ENCODE peak calls at places on chromosomes 13 and 19, in six cellular contexts. One of them, this sample, is unnamed. For H3K4me1, the result is how much of the 10 kb centered on the place peaks cover.

GRCh38 chr19:47209323-47210179 is 21.4 kb downstream of the BBC3 start:
- DNase-seq in tibial artery: no peak
- DNase-seq in small intestine: no peak
- DNase-seq in endodermal cell: no peak
- DNase-seq in effector memory CD4-positive, alpha-beta T cell: no peak
- DNase-seq in pancreas: no peak
- DNase-seq in this sample: no peak

GRCh38 chr13:59038824-59039223 is 1124.9 kb downstream of the DIAPH3 start:
- DNase-seq in effector memory CD4-positive, alpha-beta T cell: no peak
- DNase-seq in pancreas: no peak
- DNase-seq in tibial artery: no peak
- DNase-seq in endodermal cell: no peak
- DNase-seq in small intestine: no peak
- DNase-seq in this sample: no peak

GRCh38 chr13:33185853-33186252 is 99.7 kb downstream of the STARD13 start:
- DNase-seq in endodermal cell: peak
- DNase-seq in pancreas: no peak
- DNase-seq in effector memory CD4-positive, alpha-beta T cell: no peak
- DNase-seq in small intestine: no peak
- DNase-seq in tibial artery: no peak
- DNase-seq in this sample: no peak

GRCh38 chr19:33690461-33691427 is 69.0 kb downstream of the CHST8 start:
- DNase-seq in endodermal cell: peak
- DNase-seq in small intestine: no peak
- DNase-seq in pancreas: no peak
- DNase-seq in effector memory CD4-positive, alpha-beta T cell: no peak
- DNase-seq in tibial artery: no peak
- DNase-seq in this sample: no peak

GRCh38 chr19:11345122-11345752 is 831 bp downstream of the TMEM205 start:
- DNase-seq in tibial artery: no peak
- DNase-seq in pancreas: no peak
- DNase-seq in small intestine: peak
- DNase-seq in effector memory CD4-positive, alpha-beta T cell: no peak
- DNase-seq in endodermal cell: no peak
- DNase-seq in this sample: no peak

GRCh38 chr13:46817838-46818476 is 21.0 kb upstream of the ESD start:
- DNase-seq in endodermal cell: no peak
- DNase-seq in tibial artery: no peak
- DNase-seq in small intestine: no peak
- DNase-seq in effector memory CD4-positive, alpha-beta T cell: no peak
- DNase-seq in pancreas: no peak
- DNase-seq in this sample: no peak

GRCh38 chr13:71089105-71089504 is 777.9 kb downstream of the DACH1 start:
- DNase-seq in pancreas: no peak
- DNase-seq in endodermal cell: no peak
- DNase-seq in tibial artery: no peak
- DNase-seq in small intestine: no peak
- DNase-seq in effector memory CD4-positive, alpha-beta T cell: no peak
- DNase-seq in this sample: no peak

GRCh38 chr13:102651892-102652291 is 43.0 kb downstream of the METTL21C start:
- DNase-seq in tibial artery: peak
- DNase-seq in endodermal cell: no peak
- DNase-seq in effector memory CD4-positive, alpha-beta T cell: no peak
- DNase-seq in small intestine: no peak
- DNase-seq in pancreas: no peak
- DNase-seq in this sample: no peak

GRCh38 chr13:45873491-45874360 is 22.2 kb upstream of the SIAH3 start:
- DNase-seq in pancreas: no peak
- DNase-seq in tibial artery: no peak
- DNase-seq in small intestine: no peak
- DNase-seq in effector memory CD4-positive, alpha-beta T cell: no peak
- DNase-seq in endodermal cell: peak
- DNase-seq in this sample: no peak

GRCh38 chr13:88051746-88052482 is 380.7 kb downstream of the SLITRK5 start:
- DNase-seq in tibial artery: no peak
- DNase-seq in small intestine: no peak
- DNase-seq in pancreas: no peak
- DNase-seq in effector memory CD4-positive, alpha-beta T cell: no peak
- DNase-seq in endodermal cell: peak
- DNase-seq in this sample: no peak

GRCh38 chr13:99967884-99968520 is 3.6 kb downstream of the ZIC5 start:
- DNase-seq in small intestine: no peak
- DNase-seq in tibial artery: no peak
- DNase-seq in endodermal cell: peak
- DNase-seq in pancreas: no peak
- DNase-seq in effector memory CD4-positive, alpha-beta T cell: no peak
- DNase-seq in this sample: no peak

GRCh38 chr13:95341441-95341840 is 40.2 kb upstream of the ABCC4 start:
- DNase-seq in small intestine: no peak
- DNase-seq in effector memory CD4-positive, alpha-beta T cell: no peak
- DNase-seq in pancreas: no peak
- DNase-seq in endodermal cell: no peak
- DNase-seq in tibial artery: no peak
- DNase-seq in this sample: no peak

GRCh38 chr13:111872475-111873150 is 194.3 kb upstream of the SOX1 start:
- DNase-seq in effector memory CD4-positive, alpha-beta T cell: no peak
- DNase-seq in tibial artery: no peak
- DNase-seq in small intestine: no peak
- DNase-seq in endodermal cell: no peak
- DNase-seq in pancreas: no peak
- DNase-seq in this sample: no peak

GRCh38 chr13:53501387-53501786 is 472.8 kb downstream of the OLFM4 start:
- DNase-seq in small intestine: no peak
- DNase-seq in tibial artery: no peak
- DNase-seq in effector memory CD4-positive, alpha-beta T cell: no peak
- DNase-seq in endodermal cell: no peak
- DNase-seq in pancreas: no peak
- DNase-seq in this sample: no peak

GRCh38 chr13:46354143-46355087 is 32.6 kb downstream of the RUBCNL start:
- DNase-seq in endodermal cell: no peak
- DNase-seq in pancreas: no peak
- DNase-seq in effector memory CD4-positive, alpha-beta T cell: no peak
- DNase-seq in small intestine: no peak
- DNase-seq in tibial artery: no peak
- DNase-seq in this sample: peak

GRCh38 chr13:93304868-93305613 is 78.4 kb downstream of the GPC6 start:
- DNase-seq in effector memory CD4-positive, alpha-beta T cell: no peak
- DNase-seq in small intestine: no peak
- DNase-seq in tibial artery: no peak
- DNase-seq in pancreas: no peak
- DNase-seq in endodermal cell: peak
- DNase-seq in this sample: no peak

GRCh38 chr13:104024416-104025170 is 958.4 kb upstream of the SLC10A2 start:
- DNase-seq in pancreas: no peak
- DNase-seq in effector memory CD4-positive, alpha-beta T cell: no peak
- DNase-seq in tibial artery: no peak
- DNase-seq in endodermal cell: no peak
- DNase-seq in small intestine: no peak
- DNase-seq in this sample: no peak

GRCh38 chr13:108508263-108508662 is 121.1 kb upstream of the MYO16 start:
- DNase-seq in pancreas: no peak
- DNase-seq in tibial artery: no peak
- DNase-seq in effector memory CD4-positive, alpha-beta T cell: no peak
- DNase-seq in small intestine: peak
- DNase-seq in endodermal cell: peak
- DNase-seq in this sample: no peak

GRCh38 chr13:77031869-77032268 is 4.9 kb upstream of the FBXL3 start:
- DNase-seq in effector memory CD4-positive, alpha-beta T cell: no peak
- DNase-seq in pancreas: no peak
- DNase-seq in small intestine: no peak
- DNase-seq in tibial artery: no peak
- DNase-seq in endodermal cell: no peak
- DNase-seq in this sample: no peak

GRCh38 chr19:19657397-19657783 is 6.1 kb downstream of the ATP13A1 start:
- DNase-seq in small intestine: no peak
- DNase-seq in effector memory CD4-positive, alpha-beta T cell: no peak
- DNase-seq in tibial artery: no peak
- DNase-seq in endodermal cell: no peak
- DNase-seq in pancreas: no peak
- DNase-seq in this sample: no peak
- H3K4me1 ChIP-seq in small intestine: under half
- H3K4me1 ChIP-seq in effector memory CD4-positive, alpha-beta T cell: under half
- H3K4me1 ChIP-seq in tibial artery: under half
- H3K4me1 ChIP-seq in endodermal cell: under half
- H3K4me1 ChIP-seq in pancreas: under half
- H3K4me1 ChIP-seq in this sample: under half

DNA sequence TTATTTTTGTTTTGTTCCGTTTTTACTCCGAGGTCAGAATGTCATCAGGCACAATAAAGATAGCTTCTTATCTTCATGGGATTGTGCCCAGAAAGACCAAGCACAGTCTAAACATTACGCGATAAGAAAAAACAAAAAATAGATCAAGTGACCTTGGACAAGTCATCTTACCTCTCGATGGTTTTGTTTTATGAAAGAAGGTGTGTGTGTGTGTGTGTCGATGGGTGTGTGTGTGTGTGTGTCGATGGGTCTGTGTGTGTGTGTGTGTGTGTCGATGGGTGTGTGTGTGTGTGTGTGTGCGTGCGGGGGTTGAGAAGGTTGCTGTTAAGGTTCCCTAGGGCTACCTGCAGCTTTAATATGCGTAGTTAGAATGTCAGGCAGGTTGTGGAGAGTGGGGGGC is 616 bp upstream of the ATP8A2 start:
- DNase-seq in endodermal cell: no peak
- DNase-seq in effector memory CD4-positive, alpha-beta T cell: no peak
- DNase-seq in tibial artery: no peak
- DNase-seq in pancreas: no peak
- DNase-seq in small intestine: no peak
- DNase-seq in this sample: no peak
- H3K4me1 ChIP-seq in endodermal cell: under half
- H3K4me1 ChIP-seq in effector memory CD4-positive, alpha-beta T cell: under half
- H3K4me1 ChIP-seq in tibial artery: under half
- H3K4me1 ChIP-seq in pancreas: under half
- H3K4me1 ChIP-seq in small intestine: under half
- H3K4me1 ChIP-seq in this sample: under half

DNA sequence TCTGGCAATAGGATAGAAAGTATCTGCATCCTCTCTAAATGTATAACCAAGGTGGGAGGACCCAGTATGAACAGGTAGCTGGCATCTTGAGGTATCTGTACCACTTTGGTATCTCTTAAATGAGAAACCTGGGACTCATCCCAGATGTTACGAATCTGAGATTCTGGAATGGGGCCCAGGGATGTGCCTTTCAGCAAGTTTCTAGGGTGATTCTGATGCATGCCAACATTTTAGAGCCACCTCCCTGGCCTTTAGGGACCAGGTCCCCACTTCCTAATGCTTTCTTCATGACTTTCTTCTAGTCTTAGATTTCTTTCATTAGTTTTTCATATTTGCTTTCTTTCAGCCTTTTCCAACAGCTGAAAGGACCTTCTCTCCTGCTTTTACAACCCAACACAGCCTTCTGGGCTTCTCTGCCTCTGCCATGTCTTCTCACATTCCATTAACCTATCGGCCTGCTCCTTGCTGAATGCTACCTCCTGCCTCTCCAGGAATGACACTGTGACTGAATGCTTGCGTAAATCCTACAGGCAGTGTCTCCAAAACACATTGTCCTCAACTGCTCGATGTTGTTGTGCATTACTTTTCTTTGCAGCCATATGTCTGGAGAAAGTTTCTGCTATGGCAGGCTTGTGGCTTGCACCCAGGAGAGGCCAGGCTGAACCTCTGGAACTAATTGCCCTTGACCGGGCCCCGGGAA is 284.0 kb downstream of the DNAJC15 start:
- DNase-seq in effector memory CD4-positive, alpha-beta T cell: no peak
- DNase-seq in tibial artery: no peak
- DNase-seq in endodermal cell: no peak
- DNase-seq in small intestine: no peak
- DNase-seq in pancreas: no peak
- DNase-seq in this sample: no peak
- H3K4me1 ChIP-seq in effector memory CD4-positive, alpha-beta T cell: under half
- H3K4me1 ChIP-seq in tibial artery: under half
- H3K4me1 ChIP-seq in endodermal cell: under half
- H3K4me1 ChIP-seq in small intestine: under half
- H3K4me1 ChIP-seq in pancreas: under half
- H3K4me1 ChIP-seq in this sample: under half

DNA sequence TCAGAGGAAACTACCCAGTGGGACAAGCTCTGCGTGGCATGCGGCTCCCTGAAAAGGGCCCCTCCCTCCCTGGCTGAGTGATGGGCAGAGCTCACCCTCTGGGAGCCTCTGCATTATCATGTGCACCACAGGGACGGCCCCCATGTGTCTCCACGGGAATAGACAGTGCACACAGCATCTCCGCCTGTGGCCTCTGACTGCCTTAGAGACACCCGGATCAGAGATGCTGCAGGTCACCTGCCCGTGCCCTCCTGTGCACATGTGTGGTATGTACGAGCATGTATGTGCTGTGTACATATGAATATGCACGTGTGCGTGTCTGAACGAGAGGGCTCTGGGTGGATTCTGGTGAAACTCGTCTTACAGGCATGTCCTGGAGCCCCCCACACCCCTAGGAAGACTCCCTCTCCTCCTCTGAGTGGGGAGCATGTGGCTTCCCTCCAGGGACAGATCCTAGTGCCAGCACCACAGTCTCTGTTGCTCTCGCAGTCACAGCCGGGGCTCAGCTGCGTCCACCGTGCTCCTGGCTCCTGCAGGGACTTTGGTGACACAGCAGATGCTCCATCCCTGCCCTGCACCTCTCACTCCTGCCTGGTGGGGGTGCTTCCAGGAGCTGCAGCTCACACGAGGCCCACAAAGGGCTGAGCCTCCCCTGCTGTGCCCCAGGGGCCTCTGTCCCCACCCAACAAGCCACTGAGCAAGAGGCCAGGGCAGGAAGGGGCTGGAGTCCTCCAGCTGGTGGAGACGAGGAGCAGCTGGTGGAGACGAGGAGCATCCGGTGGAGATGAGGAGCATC is 19.6 kb downstream of the C13orf46 start:
- DNase-seq in tibial artery: no peak
- DNase-seq in effector memory CD4-positive, alpha-beta T cell: no peak
- DNase-seq in endodermal cell: no peak
- DNase-seq in pancreas: no peak
- DNase-seq in small intestine: no peak
- DNase-seq in this sample: no peak
- H3K4me1 ChIP-seq in tibial artery: under half
- H3K4me1 ChIP-seq in effector memory CD4-positive, alpha-beta T cell: under half
- H3K4me1 ChIP-seq in endodermal cell: under half
- H3K4me1 ChIP-seq in pancreas: under half
- H3K4me1 ChIP-seq in small intestine: under half
- H3K4me1 ChIP-seq in this sample: under half

GRCh38 chr13:110407021-110407420 is 99.9 kb downstream of the COL4A2 start:
- DNase-seq in small intestine: no peak
- DNase-seq in pancreas: no peak
- DNase-seq in tibial artery: no peak
- DNase-seq in endodermal cell: no peak
- DNase-seq in effector memory CD4-positive, alpha-beta T cell: no peak
- DNase-seq in this sample: no peak
- H3K4me1 ChIP-seq in small intestine: under half
- H3K4me1 ChIP-seq in pancreas: under half
- H3K4me1 ChIP-seq in tibial artery: half or more
- H3K4me1 ChIP-seq in endodermal cell: under half
- H3K4me1 ChIP-seq in effector memory CD4-positive, alpha-beta T cell: under half
- H3K4me1 ChIP-seq in this sample: under half